ENCODE peak calls at places on chromosomes 16 and 17, in five cellular contexts. One of them, this sample, is unnamed.

GRCh38 chr16:2854700-2855309 is 3.2 kb downstream of the PRSS22 start:
- DNase-seq in A673: no peak
- DNase-seq in lower leg skin: no peak
- DNase-seq in frontal cortex: no peak
- DNase-seq in ovary: no peak
- DNase-seq in this sample: no peak

GRCh38 chr16:64196444-64196843 is 925.4 kb downstream of the CDH11 start:
- DNase-seq in lower leg skin: no peak
- DNase-seq in A673: no peak
- DNase-seq in ovary: no peak
- DNase-seq in frontal cortex: no peak
- DNase-seq in this sample: no peak

GRCh38 chr16:89036776-89037175 is 56.9 kb upstream of the ACSF3 start:
- DNase-seq in lower leg skin: no peak
- DNase-seq in A673: no peak
- DNase-seq in frontal cortex: no peak
- DNase-seq in ovary: no peak
- DNase-seq in this sample: no peak

GRCh38 chr17:4498461-4499397 is at the start of gene SPNS2:
- DNase-seq in lower leg skin: no peak
- DNase-seq in frontal cortex: peak
- DNase-seq in A673: peak
- DNase-seq in ovary: peak
- DNase-seq in this sample: no peak

GRCh38 chr17:50514936-50515702 is 6.9 kb downstream of the MYCBPAP start:
- DNase-seq in A673: no peak
- DNase-seq in lower leg skin: no peak
- DNase-seq in ovary: peak
- DNase-seq in frontal cortex: no peak
- DNase-seq in this sample: no peak

GRCh38 chr16:62254847-62255246 is 218.6 kb upstream of the CDH8 start:
- DNase-seq in lower leg skin: no peak
- DNase-seq in frontal cortex: no peak
- DNase-seq in ovary: no peak
- DNase-seq in A673: peak
- DNase-seq in this sample: no peak

GRCh38 chr17:80101946-80102706 is 745 bp downstream of the GAA start:
- DNase-seq in lower leg skin: peak
- DNase-seq in A673: peak
- DNase-seq in frontal cortex: no peak
- DNase-seq in ovary: peak
- DNase-seq in this sample: no peak

GRCh38 chr16:57863434-57864160 is 61.3 kb upstream of the KIFC3 start:
- DNase-seq in ovary: peak
- DNase-seq in lower leg skin: peak
- DNase-seq in A673: peak
- DNase-seq in frontal cortex: no peak
- DNase-seq in this sample: no peak

GRCh38 chr16:56357291-56357764 is 68.0 kb downstream of the AMFR start:
- DNase-seq in ovary: peak
- DNase-seq in frontal cortex: peak
- DNase-seq in lower leg skin: peak
- DNase-seq in A673: no peak
- DNase-seq in this sample: no peak

GRCh38 chr16:17350212-17350611 is 120.5 kb downstream of the XYLT1 start:
- DNase-seq in lower leg skin: peak
- DNase-seq in frontal cortex: no peak
- DNase-seq in A673: no peak
- DNase-seq in ovary: no peak
- DNase-seq in this sample: no peak

GRCh38 chr17:16027708-16028584 is 28.3 kb downstream of the TTC19 start:
- DNase-seq in A673: peak
- DNase-seq in ovary: no peak
- DNase-seq in lower leg skin: no peak
- DNase-seq in frontal cortex: no peak
- DNase-seq in this sample: no peak

GRCh38 chr17:50382931-50383330 is 9.9 kb downstream of the EME1 start:
- DNase-seq in A673: no peak
- DNase-seq in frontal cortex: no peak
- DNase-seq in lower leg skin: no peak
- DNase-seq in ovary: no peak
- DNase-seq in this sample: no peak

GRCh38 chr16:9297437-9298113 is 206.1 kb downstream of the HAPSTR1 start:
- DNase-seq in A673: peak
- DNase-seq in lower leg skin: no peak
- DNase-seq in frontal cortex: no peak
- DNase-seq in ovary: no peak
- DNase-seq in this sample: no peak

GRCh38 chr16:83215417-83216001 is 588.7 kb downstream of the CDH13 start:
- DNase-seq in A673: peak
- DNase-seq in lower leg skin: no peak
- DNase-seq in ovary: no peak
- DNase-seq in frontal cortex: no peak
- DNase-seq in this sample: no peak

GRCh38 chr16:88442811-88443576 is 10.1 kb upstream of the ZFPM1 start:
- DNase-seq in lower leg skin: peak
- DNase-seq in A673: peak
- DNase-seq in frontal cortex: peak
- DNase-seq in ovary: peak
- DNase-seq in this sample: peak

GRCh38 chr17:74960739-74961342 is 11.7 kb downstream of the HID1 start:
- DNase-seq in frontal cortex: no peak
- DNase-seq in ovary: no peak
- DNase-seq in A673: peak
- DNase-seq in lower leg skin: no peak
- DNase-seq in this sample: no peak